ENCODE peak calls at places on chromosome 6, in eight cellular contexts. S is NT2/D1, I is uterus, X is aorta, O is GM12865, T is HAP-1, U is upper lobe of right lung, J is fibroblast of lung. L is an unnamed sample.

GRCh38 chr6:112480551-112480950 is 133.4 kb downstream of the RFPL4B start:
- DNase-seq in S (no peak), I (no peak), X (no peak), O (no peak), T (no peak), U (no peak), J (peak), L (no peak)

GRCh38 chr6:25056130-25056529 is 120.4 kb upstream of the RIPOR2 start:
- DNase-seq in S (no peak), I (no peak), X (no peak), O (peak), T (no peak), U (no peak), J (no peak), L (peak)

GRCh38 chr6:128518531-128519131 is 1.8 kb downstream of the PTPRK start:
- DNase-seq in S (no peak), I (no peak), X (no peak), O (no peak), T (no peak), U (no peak), J (no peak), L (no peak)

GRCh38 chr6:44135875-44136274 is 8.5 kb downstream of the TMEM63B start:
- DNase-seq in S (no peak), I (no peak), X (no peak), O (no peak), T (no peak), U (no peak), J (no peak), L (no peak)

GRCh38 chr6:48027704-48028435 is 83.1 kb downstream of the PTCHD4 start:
- DNase-seq in S (no peak), I (no peak), X (no peak), O (peak), T (no peak), U (no peak), J (no peak), L (no peak)

GRCh38 chr6:165659945-165660862 is 2.8 kb downstream of the PDE10A start:
- DNase-seq in S (no peak), I (no peak), X (no peak), O (no peak), T (peak), U (no peak), J (no peak), L (no peak)

GRCh38 chr6:23282243-23283021 is 713.1 kb downstream of the HDGFL1 start:
- DNase-seq in S (no peak), I (no peak), X (no peak), O (no peak), T (no peak), U (no peak), J (no peak), L (no peak)

GRCh38 chr6:111864138-111865048 is 8.9 kb downstream of the FYN start:
- DNase-seq in S (no peak), I (no peak), X (no peak), O (no peak), T (no peak), U (no peak), J (no peak), L (no peak)

GRCh38 chr6:140043357-140043756 is 668.9 kb upstream of the CITED2 start:
- DNase-seq in S (no peak), I (peak), X (no peak), O (no peak), T (no peak), U (no peak), J (peak), L (no peak)

GRCh38 chr6:167658106-167658505 is 168.6 kb upstream of the AFDN start:
- DNase-seq in S (no peak), I (no peak), X (no peak), O (no peak), T (no peak), U (no peak), J (no peak), L (no peak)

GRCh38 chr6:156775717-156776116 is 1.5 kb upstream of the ARID1B start:
- DNase-seq in S (no peak), I (no peak), X (no peak), O (no peak), T (no peak), U (no peak), J (no peak), L (no peak)

DNA sequence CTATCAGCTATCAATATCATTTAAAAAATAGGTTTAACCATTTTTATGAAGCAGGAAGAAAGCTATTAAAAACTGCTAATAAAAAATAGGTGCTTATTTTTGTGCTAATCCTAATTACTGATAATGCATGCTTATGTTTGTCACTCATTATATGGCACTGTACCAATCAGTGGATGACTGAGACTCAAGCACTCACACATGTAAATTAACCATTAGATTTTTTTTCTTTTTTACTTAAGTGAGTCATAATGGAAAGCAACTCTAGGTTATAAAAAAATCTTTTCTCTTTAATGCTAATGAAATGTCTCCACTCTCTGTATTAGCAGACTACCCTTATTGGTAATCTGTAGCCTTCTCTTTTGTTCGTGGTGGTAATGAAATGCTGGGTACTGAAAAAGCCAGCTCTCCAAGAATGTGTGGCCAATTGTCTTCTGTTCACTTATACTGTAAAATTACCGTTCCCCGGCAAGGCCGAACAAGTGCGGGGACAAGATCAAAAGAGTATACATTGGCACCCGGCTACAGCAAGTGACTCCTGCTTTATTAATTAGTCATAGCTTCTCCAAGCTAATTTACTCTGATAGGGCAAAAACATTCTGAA is 69.0 kb downstream of the AFG1L start:
- DNase-seq in S (no peak), I (no peak), X (no peak), O (peak), T (peak), U (no peak), J (no peak), L (no peak)
- H3K4me3 ChIP-seq in S (no peak), I (no peak), X (no peak), O (no peak), T (peak), U (no peak), J (no peak), L (no peak)

GRCh38 chr6:96153775-96154174 is 138.0 kb downstream of the FUT9 start:
- DNase-seq in S (no peak), I (no peak), X (no peak), O (no peak), T (no peak), U (no peak), J (no peak), L (no peak)

GRCh38 chr6:96151707-96152106 is 135.9 kb downstream of the FUT9 start:
- DNase-seq in S (no peak), I (no peak), X (no peak), O (no peak), T (no peak), U (no peak), J (no peak), L (no peak)

GRCh38 chr6:96152114-96152708 is 136.4 kb downstream of the FUT9 start:
- DNase-seq in S (no peak), I (no peak), X (no peak), O (no peak), T (no peak), U (no peak), J (no peak), L (no peak)

GRCh38 chr6:96156425-96156824 is 140.7 kb downstream of the FUT9 start:
- DNase-seq in S (no peak), I (no peak), X (no peak), O (peak), T (peak), U (no peak), J (no peak), L (no peak)

DNA sequence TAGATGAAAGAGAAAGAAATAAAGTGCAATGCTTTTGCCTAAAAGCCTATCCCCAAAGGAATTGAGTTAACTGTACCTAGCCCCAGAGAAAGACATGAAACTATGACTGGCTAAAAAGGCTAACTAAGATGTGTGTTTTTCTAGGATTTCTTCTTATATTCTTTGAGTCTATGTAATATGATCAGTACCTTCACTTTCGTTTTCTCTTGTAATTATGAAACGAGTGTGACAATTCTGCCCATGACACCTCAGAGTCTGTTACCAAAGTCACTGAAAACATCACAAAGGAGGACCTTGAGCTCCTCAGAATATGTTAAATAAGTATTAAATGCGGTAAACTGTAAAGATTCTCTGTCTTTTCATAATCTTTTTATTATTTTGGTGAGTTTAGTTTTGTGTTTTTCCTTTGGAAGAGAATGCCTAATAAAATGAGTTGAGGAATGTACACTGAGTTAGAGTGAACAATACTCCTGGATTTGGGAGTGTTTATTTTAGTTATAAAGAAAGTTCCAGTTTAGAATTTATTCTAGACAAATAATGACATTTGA is 141.3 kb downstream of the FUT9 start:
- DNase-seq in S (no peak), I (no peak), X (no peak), O (peak), T (peak), U (no peak), J (no peak), L (no peak)
- H3K4me3 ChIP-seq in S (no peak), I (no peak), X (no peak), O (peak), T (no peak), U (peak), J (no peak), L (no peak)

GRCh38 chr6:366389-366788 is 25.2 kb upstream of the IRF4 start:
- DNase-seq in S (no peak), I (no peak), X (peak), O (no peak), T (no peak), U (no peak), J (no peak), L (no peak)

GRCh38 chr6:364609-365540 is 26.7 kb upstream of the IRF4 start:
- DNase-seq in S (no peak), I (no peak), X (peak), O (peak), T (no peak), U (no peak), J (no peak), L (no peak)

GRCh38 chr6:366972-367794 is 24.4 kb upstream of the IRF4 start:
- DNase-seq in S (no peak), I (no peak), X (peak), O (no peak), T (no peak), U (no peak), J (no peak), L (no peak)

GRCh38 chr6:363909-364308 is 27.6 kb upstream of the IRF4 start:
- DNase-seq in S (no peak), I (no peak), X (peak), O (no peak), T (no peak), U (no peak), J (no peak), L (no peak)

DNA sequence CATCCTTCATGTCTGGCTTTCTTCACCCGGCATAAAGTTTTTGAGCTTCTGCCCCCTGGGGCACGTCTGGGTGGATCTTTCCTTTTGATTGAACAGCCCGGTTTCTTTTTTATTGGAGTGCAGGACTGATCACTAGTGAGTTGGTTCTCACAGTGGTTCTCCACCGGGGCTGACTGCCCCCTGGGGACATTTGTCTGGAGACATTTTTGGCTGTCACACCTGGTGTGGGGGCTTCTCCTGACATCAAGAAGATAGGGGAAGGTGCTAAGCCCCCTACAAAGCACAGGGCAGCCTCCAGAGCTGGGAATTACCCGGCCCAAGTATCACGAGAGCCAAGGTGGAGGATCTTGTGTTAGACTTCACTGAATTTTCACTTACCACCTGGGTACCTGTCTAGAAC is 25.7 kb upstream of the IRF4 start:
- DNase-seq in S (no peak), I (no peak), X (peak), O (no peak), T (no peak), U (no peak), J (no peak), L (no peak)
- H3K4me3 ChIP-seq in S (no peak), I (no peak), X (no peak), O (no peak), T (no peak), U (no peak), J (no peak), L (no peak)

GRCh38 chr6:30679765-30680535 is 6.5 kb downstream of the PPP1R18 start:
- DNase-seq in S (no peak), I (no peak), X (peak), O (no peak), T (no peak), U (no peak), J (no peak), L (no peak)

GRCh38 chr6:30676660-30677270 is 4.0 kb upstream of the DHX16 start:
- DNase-seq in S (no peak), I (no peak), X (peak), O (no peak), T (no peak), U (no peak), J (no peak), L (no peak)

GRCh38 chr6:30682181-30683117 is 4.0 kb downstream of the PPP1R18 start:
- DNase-seq in S (no peak), I (peak), X (peak), O (peak), T (peak), U (peak), J (peak), L (peak)

GRCh38 chr6:30681696-30682180 is 4.7 kb downstream of the PPP1R18 start:
- DNase-seq in S (no peak), I (no peak), X (no peak), O (peak), T (no peak), U (no peak), J (no peak), L (no peak)

DNA sequence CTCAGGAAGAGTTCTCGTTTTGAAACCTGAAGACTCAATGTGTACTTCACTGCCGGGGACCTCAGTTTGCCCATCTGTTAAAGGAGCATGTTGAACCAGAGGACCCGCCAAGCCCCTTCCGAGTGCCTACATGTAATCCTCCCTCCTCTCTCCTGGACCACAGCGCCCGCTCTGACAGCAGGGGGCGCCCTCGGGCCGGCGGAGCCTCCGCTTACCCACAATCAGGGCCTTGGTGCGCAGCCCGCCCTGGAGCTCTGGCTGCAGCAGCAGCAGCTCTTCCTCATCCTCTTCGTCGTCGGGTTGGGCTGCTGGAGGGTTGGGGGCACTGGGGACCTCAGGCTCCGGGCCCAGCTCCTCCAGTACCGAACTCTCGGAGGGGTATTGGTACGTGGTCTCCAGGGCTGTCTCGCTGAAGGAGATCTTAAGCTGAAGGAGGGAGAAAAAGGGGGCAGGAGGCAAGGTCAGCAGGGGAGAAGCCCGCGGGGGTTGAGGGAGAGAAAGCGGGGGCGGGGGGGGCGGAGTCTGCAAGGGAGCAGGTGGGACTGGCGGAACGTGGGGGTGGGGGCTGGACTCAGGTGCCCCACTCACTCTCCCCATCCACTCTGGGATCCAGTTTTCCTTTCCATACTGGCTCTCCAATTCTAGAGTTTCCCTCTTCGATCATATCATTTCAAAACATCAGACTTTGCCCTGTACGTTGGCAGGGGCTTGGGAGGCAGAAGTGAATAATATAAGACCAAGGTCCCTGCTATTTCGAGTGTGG is 6.3 kb upstream of the DHX16 start:
- DNase-seq in S (no peak), I (peak), X (peak), O (peak), T (peak), U (peak), J (peak), L (peak)
- H3K4me3 ChIP-seq in S (no peak), I (peak), X (no peak), O (peak), T (no peak), U (peak), J (peak), L (peak)

DNA sequence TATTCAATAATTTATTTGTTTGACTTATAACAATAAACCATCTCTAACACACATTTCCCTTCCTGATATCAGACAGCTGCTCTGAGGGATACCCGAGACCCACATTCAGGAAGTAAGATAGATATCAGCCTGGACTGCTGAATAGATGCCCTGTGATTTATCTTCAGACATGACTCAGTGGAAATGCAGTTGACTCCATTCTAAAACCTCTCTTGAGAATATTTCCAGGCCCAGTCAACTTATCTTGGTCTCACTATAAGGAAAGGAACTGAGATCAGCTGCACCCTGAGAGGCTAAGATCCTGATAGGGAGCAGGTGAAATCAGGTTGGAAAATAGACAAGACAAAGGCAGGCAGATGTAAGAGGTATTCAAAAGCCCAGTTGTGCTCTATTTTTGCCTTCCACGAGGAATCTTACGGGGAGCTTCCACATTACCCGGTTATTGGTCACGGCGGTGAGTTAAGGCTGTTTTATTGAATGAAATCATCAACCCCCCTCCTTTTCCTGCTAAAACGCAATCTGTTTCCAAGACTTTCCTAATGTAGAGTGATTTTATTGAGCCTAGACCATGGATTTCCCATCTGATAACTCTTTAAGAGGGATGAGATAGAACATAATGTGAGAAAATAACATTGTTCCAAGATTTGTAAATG is 25.5 kb downstream of the C6orf15 start:
- DNase-seq in S (no peak), I (no peak), X (no peak), O (no peak), T (no peak), U (no peak), J (peak), L (no peak)
- H3K4me3 ChIP-seq in S (no peak), I (no peak), X (no peak), O (no peak), T (no peak), U (no peak), J (no peak), L (no peak)

GRCh38 chr6:26318459-26319404 is 46.3 kb upstream of the BTN3A2 start:
- DNase-seq in S (no peak), I (no peak), X (no peak), O (peak), T (peak), U (no peak), J (no peak), L (no peak)
- H3K4me3 ChIP-seq in S (peak), I (no peak), X (no peak), O (no peak), T (no peak), U (no peak), J (no peak), L (no peak)

GRCh38 chr6:125346143-125346925 is 44.6 kb upstream of the HDDC2 start:
- DNase-seq in S (no peak), I (no peak), X (no peak), O (peak), T (no peak), U (no peak), J (no peak), L (no peak)
- H3K4me3 ChIP-seq in S (no peak), I (no peak), X (peak), O (peak), T (no peak), U (no peak), J (no peak), L (no peak)

GRCh38 chr6:73314577-73315492 is 39.2 kb downstream of the DPPA5 start:
- DNase-seq in S (no peak), I (no peak), X (no peak), O (no peak), T (no peak), U (no peak), J (no peak), L (no peak)
- H3K4me3 ChIP-seq in S (no peak), I (no peak), X (no peak), O (no peak), T (no peak), U (no peak), J (peak), L (no peak)

GRCh38 chr6:13697857-13698256 is 13.8 kb downstream of the RANBP9 start:
- DNase-seq in S (no peak), I (no peak), X (no peak), O (no peak), T (no peak), U (no peak), J (no peak), L (no peak)

GRCh38 chr6:13700232-13700631 is 11.4 kb downstream of the RANBP9 start:
- DNase-seq in S (no peak), I (no peak), X (no peak), O (no peak), T (no peak), U (no peak), J (no peak), L (no peak)

GRCh38 chr6:13698715-13699114 is 12.9 kb downstream of the RANBP9 start:
- DNase-seq in S (no peak), I (no peak), X (no peak), O (no peak), T (no peak), U (no peak), J (no peak), L (no peak)

GRCh38 chr6:13703496-13703895 is 8.1 kb downstream of the RANBP9 start:
- DNase-seq in S (no peak), I (no peak), X (no peak), O (no peak), T (no peak), U (no peak), J (no peak), L (no peak)

DNA sequence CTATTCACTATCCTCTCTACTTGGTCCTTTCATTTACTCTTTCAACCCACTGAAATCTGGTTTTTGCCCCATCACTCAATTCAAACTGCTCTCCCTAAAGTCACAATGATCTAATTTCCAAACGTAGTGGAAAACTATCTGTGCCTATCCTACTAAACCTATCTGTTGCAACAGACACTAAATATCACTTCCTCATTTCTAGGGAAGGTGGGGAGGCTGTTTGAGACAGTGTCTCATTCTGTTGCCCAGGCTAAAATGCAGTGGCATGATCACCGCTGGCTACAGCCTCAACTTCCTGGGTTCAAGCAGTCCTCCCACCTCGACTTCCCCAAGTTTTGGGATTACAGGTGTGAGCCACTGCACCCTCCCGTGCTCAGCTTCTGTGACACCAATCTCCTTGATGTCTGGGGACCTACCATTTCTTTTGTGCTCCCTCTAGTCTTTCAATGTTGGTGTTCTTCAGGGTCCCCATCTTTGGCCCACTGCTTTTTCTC is 8.8 kb downstream of the RANBP9 start:
- DNase-seq in S (no peak), I (no peak), X (no peak), O (no peak), T (no peak), U (no peak), J (no peak), L (no peak)
- H3K4me3 ChIP-seq in S (no peak), I (no peak), X (no peak), O (no peak), T (no peak), U (no peak), J (no peak), L (no peak)

GRCh38 chr6:133571681-133572080 is 317.2 kb upstream of the TCF21 start:
- DNase-seq in S (no peak), I (no peak), X (no peak), O (no peak), T (no peak), U (no peak), J (no peak), L (no peak)
- H3K4me3 ChIP-seq in S (no peak), I (no peak), X (no peak), O (no peak), T (no peak), U (no peak), J (no peak), L (no peak)